ENCODE peak calls at places on chromosomes 3 and 15, in six cellular contexts. L is Daoy, O is RWPE1, J is Panc1, U is T-helper 17 cell, T is Ammon's horn. K is an unnamed sample.

GRCh38 chr3:157073810-157074209 is 86.1 kb downstream of the CCNL1 start:
- DNase-seq in L (peak; percentile 45), O (no peak), J (no peak), U (no peak), T (no peak), K (peak; percentile 93)

GRCh38 chr15:92869977-92870644 is 30.0 kb upstream of the CHD2 start:
- DNase-seq in L (no peak), O (no peak), J (no peak), U (no peak), T (no peak), K (peak; percentile 53)

GRCh38 chr15:63791236-63791635 is 42.5 kb downstream of the HERC1 start:
- DNase-seq in L (no peak), O (no peak), J (no peak), U (no peak), T (no peak), K (no peak)

GRCh38 chr3:12947504-12948369 is 106.4 kb upstream of the RPL32 start:
- DNase-seq in L (peak; percentile 50), O (peak; percentile 59), J (no peak), U (no peak), T (no peak), K (peak; percentile 88)

GRCh38 chr15:101262551-101262950 is 10.7 kb upstream of the CHSY1 start:
- DNase-seq in L (no peak), O (no peak), J (no peak), U (no peak), T (no peak), K (no peak)

GRCh38 chr3:133633439-133633838 is 28.3 kb downstream of the TOPBP1 start:
- DNase-seq in L (no peak), O (no peak), J (no peak), U (no peak), T (no peak), K (no peak)

GRCh38 chr3:97821810-97822775 is at the start of gene CRYBG3:
- DNase-seq in L (peak; percentile 94), O (peak; percentile 88), J (peak; percentile 17), U (peak; percentile 76), T (peak; percentile 91), K (peak; percentile 84)

GRCh38 chr15:90903733-90904536 is 833 bp downstream of the MAN2A2 start:
- DNase-seq in L (no peak), O (no peak), J (no peak), U (no peak), T (no peak), K (no peak)

GRCh38 chr3:125381743-125382142 is 6.6 kb upstream of the ZNF148 start:
- DNase-seq in L (peak; percentile 59), O (no peak), J (no peak), U (no peak), T (no peak), K (peak; percentile 14)

GRCh38 chr3:61783993-61784718 is 222.8 kb downstream of the PTPRG start:
- DNase-seq in L (peak; percentile 33), O (no peak), J (no peak), U (no peak), T (no peak), K (peak; percentile 81)

GRCh38 chr3:53269888-53270880 is 14.4 kb upstream of the TKT start:
- DNase-seq in L (peak; percentile 97), O (peak; percentile 97), J (peak; percentile 45), U (no peak), T (peak; percentile 92), K (peak; percentile 100)

GRCh38 chr15:56343879-56344278 is 21.3 kb upstream of the TEX9 start:
- DNase-seq in L (no peak), O (no peak), J (no peak), U (no peak), T (no peak), K (no peak)

K was measured in RPMI7951.